ENCODE peak calls at places on chromosomes 4 and X, in nine cellular contexts. U is fibroblast of villous mesenchyme, I is amygdala, A is ureter, S is fibroblast of pulmonary artery, J is heart left ventricle, E is adrenal gland, R is NCI-H774, Y is GM13977. H is an unnamed sample.

GRCh38 chrX:151621422-151621821 is 57.9 kb downstream of the PASD1 start:
- DNase-seq in U (no peak), I (no peak), A (no peak), S (no peak), J (no peak), E (no peak), R (no peak), Y (no peak), H (no peak)

GRCh38 chrX:49071877-49072711 is 1.7 kb downstream of the PRAF2 start:
- DNase-seq in U (peak; percentile 80), I (peak; percentile 19), A (peak; percentile 86), S (peak; percentile 73), J (peak; percentile 74), E (peak; percentile 79), R (no peak), Y (no peak), H (no peak)

GRCh38 chr4:155208258-155209054 is at the start of gene NPY2R:
- DNase-seq in U (no peak), I (no peak), A (no peak), S (no peak), J (no peak), E (no peak), R (no peak), Y (no peak), H (no peak)

GRCh38 chr4:15253346-15253745 is 174.5 kb upstream of the C1QTNF7 start:
- DNase-seq in U (no peak), I (no peak), A (no peak), S (no peak), J (no peak), E (no peak), R (no peak), Y (peak; percentile 54), H (no peak)

GRCh38 chr4:1317177-1318045 is 27.7 kb downstream of the MAEA start:
- DNase-seq in U (no peak), I (no peak), A (no peak), S (no peak), J (no peak), E (no peak), R (no peak), Y (no peak), H (no peak)

GRCh38 chr4:38192516-38192915 is 232.3 kb downstream of the PTTG2 start:
- DNase-seq in U (no peak), I (no peak), A (no peak), S (no peak), J (no peak), E (no peak), R (no peak), Y (no peak), H (no peak)

GRCh38 chrX:123422875-123423274 is 238.8 kb downstream of the GRIA3 start:
- DNase-seq in U (peak; percentile 37), I (no peak), A (no peak), S (peak; percentile 51), J (no peak), E (peak; percentile 39), R (no peak), Y (peak; percentile 4), H (no peak)

GRCh38 chrX:12955882-12956703 is 18.8 kb upstream of the TMSB4X start:
- DNase-seq in U (peak; percentile 93), I (peak; percentile 12), A (peak; percentile 69), S (peak; percentile 84), J (no peak), E (peak; percentile 66), R (no peak), Y (no peak), H (no peak)

GRCh38 chr4:94504545-94504944 is 52.8 kb downstream of the PDLIM5 start:
- DNase-seq in U (peak; percentile 91), I (no peak), A (no peak), S (no peak), J (no peak), E (no peak), R (no peak), Y (no peak), H (no peak)

GRCh38 chrX:54357414-54358377 is at the start of gene WNK3:
- DNase-seq in U (peak; percentile 49), I (peak; percentile 49), A (peak; percentile 80), S (peak; percentile 77), J (peak; percentile 74), E (peak; percentile 84), R (peak; percentile 76), Y (no peak), H (peak; percentile 32)

GRCh38 chrX:149510386-149510785 is 5.3 kb upstream of the IDS start:
- DNase-seq in U (peak; percentile 13), I (no peak), A (no peak), S (peak; percentile 21), J (no peak), E (no peak), R (no peak), Y (no peak), H (no peak)

GRCh38 chr4:80219301-80220025 is 22.2 kb downstream of the PRDM8 start:
- DNase-seq in U (no peak), I (no peak), A (no peak), S (peak; percentile 42), J (no peak), E (no peak), R (no peak), Y (no peak), H (no peak)

GRCh38 chrX:64456828-64457227 is 61.6 kb upstream of the MTMR8 start:
- DNase-seq in U (no peak), I (no peak), A (no peak), S (no peak), J (no peak), E (no peak), R (no peak), Y (no peak), H (no peak)

H was measured in NCI-H1417 treated with DMSO at 0.1 percent for 48 hours.